ENCODE peak calls at places on chromosomes 1 and 21, in four cellular contexts. A is psoas muscle, P is B cell, K is fibroblast of mammary gland. J is an unnamed sample.

GRCh38 chr1:78702426-78702825 is 52.8 kb downstream of the IFI44 start:
- DNase-seq in A (no peak), P (no peak), K (no peak), J (no peak)

GRCh38 chr1:20496241-20496661 is 10.2 kb upstream of the CAMK2N1 start:
- DNase-seq in A (no peak), P (no peak), K (peak; percentile 84), J (peak; percentile 42)

GRCh38 chr1:94481473-94481933 is 60.1 kb downstream of the F3 start:
- DNase-seq in A (no peak), P (peak; percentile 64), K (peak; percentile 71), J (peak; percentile 71)

GRCh38 chr1:39816431-39817090 is 27.9 kb upstream of the BMP8B start:
- DNase-seq in A (peak; percentile 71), P (peak; percentile 76), K (peak; percentile 91), J (peak; percentile 79)

GRCh38 chr1:47651311-47652089 is 213.7 kb downstream of the FOXD2 start:
- DNase-seq in A (no peak), P (no peak), K (no peak), J (no peak)

GRCh38 chr1:186236921-186237320 is 138.1 kb downstream of the TPR start:
- DNase-seq in A (no peak), P (no peak), K (peak; percentile 95), J (peak; percentile 93)

GRCh38 chr21:37369307-37369854 is 2.8 kb downstream of the DYRK1A start:
- DNase-seq in A (no peak), P (no peak), K (no peak), J (no peak)

GRCh38 chr1:23026573-23026972 is 7.3 kb downstream of the KDM1A start:
- DNase-seq in A (no peak), P (no peak), K (no peak), J (no peak)

GRCh38 chr1:50852889-50853288 is 107.2 kb downstream of the FAF1 start:
- DNase-seq in A (no peak), P (no peak), K (no peak), J (no peak)

GRCh38 chr1:160910351-160910750 is 25.4 kb upstream of the ITLN1 start:
- DNase-seq in A (no peak), P (no peak), K (no peak), J (no peak)

GRCh38 chr1:23357112-23357908 is 12.3 kb downstream of the ZNF436 start:
- DNase-seq in A (no peak), P (no peak), K (no peak), J (no peak)

GRCh38 chr1:32769524-32770220 is 47.5 kb downstream of the YARS1 start:
- DNase-seq in A (peak; percentile 45), P (no peak), K (peak; percentile 68), J (no peak)

GRCh38 chr1:9822897-9823692 is 670 bp downstream of the CLSTN1 start:
- DNase-seq in A (peak; percentile 41), P (peak; percentile 37), K (peak; percentile 17), J (peak; percentile 19)

GRCh38 chr1:151701515-151701914 is 15.1 kb downstream of the CELF3 start:
- DNase-seq in A (no peak), P (no peak), K (no peak), J (no peak)

GRCh38 chr1:220342853-220343252 is 70.6 kb upstream of the RAB3GAP2 start:
- DNase-seq in A (no peak), P (no peak), K (no peak), J (no peak)

GRCh38 chr1:220336391-220337065 is 64.3 kb upstream of the RAB3GAP2 start:
- DNase-seq in A (no peak), P (no peak), K (no peak), J (no peak)

GRCh38 chr1:220338759-220339158 is 66.5 kb upstream of the RAB3GAP2 start:
- DNase-seq in A (no peak), P (no peak), K (no peak), J (no peak)

GRCh38 chr1:220335668-220336067 is 63.4 kb upstream of the RAB3GAP2 start:
- DNase-seq in A (no peak), P (no peak), K (no peak), J (no peak)

GRCh38 chr1:220339581-220339980 is 67.3 kb upstream of the RAB3GAP2 start:
- DNase-seq in A (no peak), P (no peak), K (peak; percentile 26), J (no peak)
- TF ChIP-seq CTCF in A (peak; percentile 23), P (no peak), K (peak; percentile 21), J (no peak)

GRCh38 chr1:45750298-45751038 is at the start of gene IPP:
- DNase-seq in A (peak; percentile 98), P (peak; percentile 97), K (peak; percentile 96), J (peak; percentile 97)
- TF ChIP-seq CTCF in A (peak; percentile 23), P (no peak), K (no peak), J (peak; percentile 28)

GRCh38 chr1:203117611-203118575 is 9.6 kb upstream of the ADORA1 start:
- DNase-seq in A (peak; percentile 83), P (peak; percentile 34), K (peak; percentile 45), J (peak; percentile 48)
- TF ChIP-seq CTCF in A (peak; percentile 80), P (no peak), K (peak; percentile 60), J (peak; percentile 67)

DNA sequence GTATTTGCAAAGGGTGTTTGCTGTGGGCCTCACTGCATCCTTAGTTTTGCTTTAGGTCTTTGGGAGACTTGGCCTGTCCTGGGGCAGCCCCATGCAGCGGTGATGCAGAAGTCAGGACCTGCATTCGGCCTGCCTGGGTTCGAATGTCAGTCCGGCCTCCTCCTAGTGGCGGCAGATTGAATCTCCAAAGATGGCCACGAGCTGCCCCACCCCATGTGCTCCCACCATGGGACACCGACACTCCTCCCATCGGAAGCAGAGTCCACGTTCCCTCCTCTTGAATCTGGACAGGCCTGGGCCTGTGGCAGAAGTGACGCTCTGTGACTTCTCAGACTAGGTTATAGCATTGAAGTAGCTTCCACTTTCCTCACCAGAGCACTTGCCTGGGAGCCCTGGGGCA is 16.3 kb upstream of the NPPB start:
- DNase-seq in A (no peak), P (no peak), K (no peak), J (no peak)
- TF ChIP-seq CTCF in A (no peak), P (no peak), K (no peak), J (no peak)

DNA sequence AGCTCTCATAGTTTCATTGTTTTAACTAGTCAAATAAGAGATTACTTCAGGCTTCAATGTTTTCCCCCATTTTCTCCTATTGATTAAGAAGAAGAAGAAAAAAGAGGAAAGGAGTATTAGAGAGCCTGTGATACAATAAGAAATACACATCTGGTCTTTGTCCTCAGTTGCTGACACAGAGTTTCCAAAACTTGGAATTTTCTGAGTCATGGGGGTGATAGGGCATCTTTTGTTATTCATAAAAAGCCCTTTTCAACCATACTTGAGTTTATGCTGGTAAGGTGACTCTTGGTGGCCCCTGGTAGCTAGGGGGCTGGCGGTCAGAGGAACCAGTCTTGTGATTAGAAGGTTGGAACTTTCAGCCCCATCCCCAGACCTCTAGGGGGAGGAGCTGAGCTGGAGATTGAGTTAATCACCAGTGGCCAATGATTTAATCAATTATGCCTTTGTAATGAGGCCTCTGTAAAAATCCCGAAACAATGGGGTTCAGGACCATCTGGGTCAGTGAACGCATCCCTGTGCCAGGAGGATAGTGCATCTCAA is 28.9 kb upstream of the KLF18 start:
- DNase-seq in A (no peak), P (no peak), K (peak; percentile 79), J (peak; percentile 15)
- TF ChIP-seq CTCF in A (no peak), P (no peak), K (no peak), J (no peak)

GRCh38 chr1:145855426-145855948 is 3.4 kb downstream of the PIAS3 start:
- DNase-seq in A (no peak), P (no peak), K (no peak), J (no peak)
- TF ChIP-seq CTCF in A (no peak), P (peak; percentile 22), K (peak; percentile 26), J (peak; percentile 12)

J was measured in AG10803.